ENCODE peak calls at places on chromosomes 2 and 18, in seven cellular contexts. D, B, G, U, N, E and J are unnamed samples.

GRCh38 chr2:71100195-71100964 is 29.6 kb downstream of the MCEE start:
- DNase-seq in U (peak; percentile 58), B (peak; percentile 42), D (peak; percentile 76), N (no peak), G (peak; percentile 57), E (peak; percentile 62), J (no peak)

GRCh38 chr18:55224086-55224625 is 264.9 kb upstream of the CCDC68 start:
- DNase-seq in G (no peak), D (no peak), E (no peak), B (no peak), U (no peak), N (no peak), J (no peak)

GRCh38 chr2:85589166-85589565 is 4.9 kb downstream of the VAMP5 start:
- DNase-seq in D (no peak), U (no peak), E (no peak), G (no peak), N (no peak), B (no peak), J (no peak)

GRCh38 chr18:44682181-44682870 is 1.6 kb downstream of the SETBP1 start:
- DNase-seq in U (peak; percentile 31), D (no peak), G (peak; percentile 61), B (no peak), E (no peak), N (no peak), J (no peak)

GRCh38 chr2:199668648-199669047 is 182.3 kb downstream of the FTCDNL1 start:
- DNase-seq in U (no peak), N (no peak), B (no peak), E (no peak), G (no peak), D (no peak), J (no peak)

GRCh38 chr2:177797808-177798207 is 274.8 kb downstream of the PDE11A start:
- DNase-seq in G (no peak), N (no peak), E (no peak), U (no peak), D (no peak), B (no peak), J (no peak)

GRCh38 chr2:179467111-179467510 is 202.5 kb upstream of the SESTD1 start:
- DNase-seq in B (no peak), G (no peak), D (no peak), N (no peak), E (no peak), U (no peak), J (no peak)

GRCh38 chr2:238573916-238574315 is 147.2 kb downstream of the ASB1 start:
- DNase-seq in G (no peak), N (no peak), U (no peak), B (no peak), E (peak; percentile 72), D (no peak), J (no peak)

GRCh38 chr2:37156071-37156856 is 516 bp downstream of the EIF2AK2 start:
- DNase-seq in B (peak; percentile 36), E (peak; percentile 63), U (peak; percentile 37), D (peak; percentile 67), N (peak; percentile 15), G (peak; percentile 7), J (peak; percentile 43)

GRCh38 chr2:219109468-219109867 is 48.7 kb upstream of the IHH start:
- DNase-seq in N (no peak), E (peak; percentile 67), D (no peak), B (no peak), U (no peak), G (peak; percentile 76), J (no peak)

GRCh38 chr2:222860740-222861410 is at the start of gene ACSL3:
- DNase-seq in E (peak; percentile 99), U (peak; percentile 97), N (peak; percentile 90), D (peak; percentile 96), G (peak; percentile 99), B (peak; percentile 99), J (peak; percentile 92)
- TF ChIP-seq CTCF in E (peak; percentile 10), U (no peak), N (no peak), D (no peak), G (peak; percentile 18), B (no peak), J (no peak)

GRCh38 chr2:234981197-234982095 is 29.6 kb downstream of the SH3BP4 start:
- DNase-seq in G (peak; percentile 77), U (no peak), N (no peak), D (peak; percentile 99), E (no peak), B (peak; percentile 56), J (no peak)
- TF ChIP-seq CTCF in G (no peak), U (no peak), N (no peak), D (peak; percentile 40), E (no peak), B (peak; percentile 24), J (no peak)

DNA sequence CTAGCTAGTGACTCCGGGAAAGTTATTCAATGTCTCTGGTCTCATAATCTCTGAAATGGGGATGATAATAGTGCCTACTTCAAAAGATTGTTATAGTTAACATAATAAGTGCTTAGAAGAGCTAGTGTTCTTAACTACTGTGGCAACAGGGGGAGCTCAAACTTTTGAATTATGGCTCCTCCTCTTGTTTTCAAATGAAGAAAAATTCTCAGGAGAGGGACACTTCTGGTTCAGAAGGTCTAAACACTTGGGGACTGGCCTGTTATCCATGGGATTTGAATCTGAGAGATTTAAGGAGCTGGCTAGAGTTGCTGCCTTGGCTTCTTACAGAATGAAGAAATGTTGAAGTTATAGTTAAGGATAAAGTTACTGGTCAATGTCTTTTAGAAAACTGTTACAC is 92.2 kb upstream of the ITGB6 start:
- DNase-seq in U (no peak), E (no peak), B (no peak), G (no peak), N (no peak), D (peak; percentile 54), J (no peak)
- TF ChIP-seq CTCF in U (no peak), E (no peak), B (no peak), G (no peak), N (no peak), D (peak; percentile 34), J (no peak)

DNA sequence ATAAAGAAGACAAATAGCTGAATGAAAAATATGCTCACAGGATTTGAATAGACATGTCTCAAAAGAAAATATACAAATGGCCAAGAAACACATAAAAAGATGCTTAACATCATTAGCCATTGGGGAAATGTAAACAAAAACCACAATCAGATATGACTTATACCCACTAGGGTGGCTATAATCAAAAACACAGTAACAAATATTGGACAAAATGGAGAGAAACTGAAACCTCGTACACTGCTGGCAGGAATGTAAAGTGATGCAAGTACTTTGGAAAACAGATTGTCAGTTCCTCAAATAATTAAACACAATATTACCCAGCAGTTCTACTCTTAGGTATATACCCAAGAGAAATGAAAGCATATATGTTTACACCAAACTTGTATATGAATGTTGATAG is 213.0 kb downstream of the PHLPP1 start:
- DNase-seq in D (peak; percentile 6), G (no peak), N (no peak), E (no peak), U (no peak), B (no peak), J (no peak)
- TF ChIP-seq CTCF in D (no peak), G (no peak), N (no peak), E (no peak), U (no peak), B (no peak), J (no peak)

DNA sequence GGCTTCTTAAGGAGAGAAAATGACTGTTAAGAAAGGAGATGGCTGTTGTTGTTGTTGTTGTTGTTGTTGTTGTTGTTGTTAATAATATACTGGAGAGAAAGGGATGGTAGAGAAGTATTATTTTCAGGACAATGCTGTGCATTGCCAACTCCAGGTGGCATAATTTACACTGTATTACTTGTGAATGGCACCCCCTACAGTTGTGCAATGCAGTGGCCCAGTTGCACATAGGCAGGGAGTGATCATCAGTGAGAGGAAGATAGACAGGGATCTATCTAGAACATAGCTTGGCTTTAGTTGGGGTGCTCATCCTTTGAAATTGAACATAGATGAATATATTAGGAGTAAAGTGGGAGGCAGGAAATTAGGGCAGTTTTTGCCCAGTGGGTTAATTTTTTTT is 47.2 kb upstream of the TMEM163 start:
- DNase-seq in U (no peak), B (no peak), G (no peak), D (no peak), E (no peak), N (no peak), J (no peak)
- TF ChIP-seq CTCF in U (no peak), B (no peak), G (no peak), D (no peak), E (no peak), N (no peak), J (no peak)

GRCh38 chr2:1588994-1589611 is 155.2 kb downstream of the PXDN start:
- DNase-seq in G (peak; percentile 35), B (no peak), U (no peak), E (peak; percentile 34), N (no peak), D (peak; percentile 56), J (no peak)

GRCh38 chr2:1591978-1592907 is 152.1 kb downstream of the PXDN start:
- DNase-seq in D (peak; percentile 98), G (peak; percentile 86), B (peak; percentile 79), N (no peak), U (no peak), E (peak; percentile 74), J (peak; percentile 57)

GRCh38 chr2:1591461-1591770 is 152.9 kb downstream of the PXDN start:
- DNase-seq in E (no peak), U (no peak), D (peak; percentile 35), N (no peak), G (peak; percentile 19), B (no peak), J (no peak)

GRCh38 chr2:1588051-1588993 is 156.0 kb downstream of the PXDN start:
- DNase-seq in D (no peak), E (peak; percentile 33), N (no peak), G (no peak), U (no peak), B (no peak), J (no peak)

DNA sequence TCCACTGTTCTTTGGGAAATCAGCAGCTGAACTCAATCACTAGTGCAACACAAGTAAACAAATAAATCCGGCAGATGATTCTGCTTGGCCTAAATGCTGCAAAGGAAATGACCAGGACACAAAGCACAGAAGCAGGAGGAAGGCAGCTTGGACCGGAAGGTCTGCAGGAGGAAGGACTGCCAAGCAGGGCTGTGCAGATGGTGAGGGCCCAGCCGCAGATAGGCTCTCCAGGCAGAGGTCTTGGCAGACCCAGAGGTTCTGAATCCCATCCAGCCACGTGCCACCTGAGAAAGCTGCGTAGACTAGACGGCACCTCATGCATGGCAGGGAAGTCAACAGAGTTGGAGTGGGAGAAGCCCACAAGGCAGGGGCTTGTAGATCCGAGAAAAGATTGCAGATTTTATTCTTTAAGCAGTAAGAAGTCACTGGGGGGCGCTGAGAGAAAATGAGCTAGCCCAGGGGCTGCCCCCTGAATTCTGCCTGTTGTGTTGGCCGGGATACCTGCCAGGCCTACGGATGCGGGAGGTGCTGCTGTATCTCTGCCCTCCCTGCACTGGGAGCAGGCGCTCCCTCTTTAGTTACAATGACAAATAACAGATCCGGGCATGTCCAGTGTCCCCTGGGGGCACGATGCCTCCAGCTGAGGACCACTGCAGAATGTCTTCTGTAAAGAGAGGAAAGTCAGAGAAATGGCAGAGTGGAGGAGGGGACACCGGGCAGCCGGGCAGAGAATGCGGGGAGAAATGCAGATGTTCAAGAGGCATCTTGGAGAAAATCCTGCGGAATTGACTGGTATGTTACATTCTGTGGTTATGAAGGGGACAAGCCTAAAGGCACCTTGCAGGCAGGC is 153.5 kb downstream of the PXDN start:
- DNase-seq in B (peak; percentile 51), E (peak; percentile 29), D (peak; percentile 54), U (no peak), N (no peak), G (peak; percentile 42), J (no peak)
- TF ChIP-seq CTCF in B (peak; percentile 22), E (no peak), D (peak; percentile 2), U (no peak), N (no peak), G (peak; percentile 28), J (no peak)